ENCODE peak calls at places on chromosomes 4 and X, in nine cellular contexts. One of them, this sample, is unnamed.

GRCh38 chr4:36427696-36428095 is 146.3 kb downstream of the DTHD1 start:
- ATAC-seq in activated CD8-positive, alpha-beta memory T cell treated with anti-CD3 and anti-CD28 coated beads, Interleukin-2, amount 10 ng/mL, durations not matched to agents 7 days and 5 days: no peak
- ATAC-seq in CD4-positive, CD25-positive, alpha-beta regulatory T cell: no peak
- ATAC-seq in left ventricle myocardium superior: no peak
- ATAC-seq in activated naive CD8-positive, alpha-beta T cell treated with anti-CD3 and anti-CD28 coated beads, Interleukin-2, amount 50 U/mL, for 24 hours: no peak
- ATAC-seq in effector memory CD8-positive, alpha-beta T cell: no peak
- ATAC-seq in HCT116: no peak
- ATAC-seq in A549: no peak
- ATAC-seq in Right ventricle myocardium inferior: no peak
- ATAC-seq in this sample: no peak

GRCh38 chr4:139274790-139275189 is 5.2 kb downstream of the MGARP start:
- ATAC-seq in activated naive CD8-positive, alpha-beta T cell treated with anti-CD3 and anti-CD28 coated beads, Interleukin-2, amount 50 U/mL, for 24 hours: no peak
- ATAC-seq in HCT116: no peak
- ATAC-seq in CD4-positive, CD25-positive, alpha-beta regulatory T cell: no peak
- ATAC-seq in A549: no peak
- ATAC-seq in Right ventricle myocardium inferior: no peak
- ATAC-seq in effector memory CD8-positive, alpha-beta T cell: no peak
- ATAC-seq in left ventricle myocardium superior: no peak
- ATAC-seq in activated CD8-positive, alpha-beta memory T cell treated with anti-CD3 and anti-CD28 coated beads, Interleukin-2, amount 10 ng/mL, durations not matched to agents 7 days and 5 days: no peak
- ATAC-seq in this sample: no peak

GRCh38 chrX:119954374-119954773 is 10.8 kb upstream of the NKAP start:
- ATAC-seq in left ventricle myocardium superior: no peak
- ATAC-seq in HCT116: no peak
- ATAC-seq in activated CD8-positive, alpha-beta memory T cell treated with anti-CD3 and anti-CD28 coated beads, Interleukin-2, amount 10 ng/mL, durations not matched to agents 7 days and 5 days: no peak
- ATAC-seq in A549: no peak
- ATAC-seq in effector memory CD8-positive, alpha-beta T cell: no peak
- ATAC-seq in Right ventricle myocardium inferior: no peak
- ATAC-seq in activated naive CD8-positive, alpha-beta T cell treated with anti-CD3 and anti-CD28 coated beads, Interleukin-2, amount 50 U/mL, for 24 hours: no peak
- ATAC-seq in CD4-positive, CD25-positive, alpha-beta regulatory T cell: no peak
- ATAC-seq in this sample: no peak

GRCh38 chr4:1948892-1949436 is 59.8 kb downstream of the NELFA start:
- ATAC-seq in CD4-positive, CD25-positive, alpha-beta regulatory T cell: no peak
- ATAC-seq in Right ventricle myocardium inferior: no peak
- ATAC-seq in A549: peak; percentile 54
- ATAC-seq in HCT116: peak; percentile 64
- ATAC-seq in activated CD8-positive, alpha-beta memory T cell treated with anti-CD3 and anti-CD28 coated beads, Interleukin-2, amount 10 ng/mL, durations not matched to agents 7 days and 5 days: peak; percentile 20
- ATAC-seq in effector memory CD8-positive, alpha-beta T cell: peak; percentile 70
- ATAC-seq in activated naive CD8-positive, alpha-beta T cell treated with anti-CD3 and anti-CD28 coated beads, Interleukin-2, amount 50 U/mL, for 24 hours: no peak
- ATAC-seq in left ventricle myocardium superior: no peak
- ATAC-seq in this sample: no peak

GRCh38 chrX:132022115-132022862 is 813 bp upstream of the STK26 start:
- ATAC-seq in CD4-positive, CD25-positive, alpha-beta regulatory T cell: no peak
- ATAC-seq in left ventricle myocardium superior: no peak
- ATAC-seq in HCT116: peak; percentile 26
- ATAC-seq in activated CD8-positive, alpha-beta memory T cell treated with anti-CD3 and anti-CD28 coated beads, Interleukin-2, amount 10 ng/mL, durations not matched to agents 7 days and 5 days: no peak
- ATAC-seq in effector memory CD8-positive, alpha-beta T cell: no peak
- ATAC-seq in activated naive CD8-positive, alpha-beta T cell treated with anti-CD3 and anti-CD28 coated beads, Interleukin-2, amount 50 U/mL, for 24 hours: no peak
- ATAC-seq in A549: peak; percentile 38
- ATAC-seq in Right ventricle myocardium inferior: no peak
- ATAC-seq in this sample: no peak

GRCh38 chr4:74490736-74491135 is 45.8 kb downstream of the AREG start:
- ATAC-seq in A549: no peak
- ATAC-seq in activated naive CD8-positive, alpha-beta T cell treated with anti-CD3 and anti-CD28 coated beads, Interleukin-2, amount 50 U/mL, for 24 hours: no peak
- ATAC-seq in Right ventricle myocardium inferior: no peak
- ATAC-seq in activated CD8-positive, alpha-beta memory T cell treated with anti-CD3 and anti-CD28 coated beads, Interleukin-2, amount 10 ng/mL, durations not matched to agents 7 days and 5 days: no peak
- ATAC-seq in CD4-positive, CD25-positive, alpha-beta regulatory T cell: no peak
- ATAC-seq in HCT116: no peak
- ATAC-seq in left ventricle myocardium superior: no peak
- ATAC-seq in effector memory CD8-positive, alpha-beta T cell: no peak
- ATAC-seq in this sample: no peak

GRCh38 chrX:44731160-44731559 is 112.7 kb upstream of the DUSP21 start:
- ATAC-seq in Right ventricle myocardium inferior: no peak
- ATAC-seq in A549: no peak
- ATAC-seq in HCT116: no peak
- ATAC-seq in activated naive CD8-positive, alpha-beta T cell treated with anti-CD3 and anti-CD28 coated beads, Interleukin-2, amount 50 U/mL, for 24 hours: no peak
- ATAC-seq in activated CD8-positive, alpha-beta memory T cell treated with anti-CD3 and anti-CD28 coated beads, Interleukin-2, amount 10 ng/mL, durations not matched to agents 7 days and 5 days: no peak
- ATAC-seq in CD4-positive, CD25-positive, alpha-beta regulatory T cell: no peak
- ATAC-seq in left ventricle myocardium superior: no peak
- ATAC-seq in effector memory CD8-positive, alpha-beta T cell: no peak
- ATAC-seq in this sample: no peak

GRCh38 chr4:87497586-87497985 is 31.6 kb downstream of the SPARCL1 start:
- ATAC-seq in Right ventricle myocardium inferior: peak; percentile 36
- ATAC-seq in CD4-positive, CD25-positive, alpha-beta regulatory T cell: no peak
- ATAC-seq in HCT116: no peak
- ATAC-seq in A549: no peak
- ATAC-seq in activated CD8-positive, alpha-beta memory T cell treated with anti-CD3 and anti-CD28 coated beads, Interleukin-2, amount 10 ng/mL, durations not matched to agents 7 days and 5 days: no peak
- ATAC-seq in activated naive CD8-positive, alpha-beta T cell treated with anti-CD3 and anti-CD28 coated beads, Interleukin-2, amount 50 U/mL, for 24 hours: no peak
- ATAC-seq in left ventricle myocardium superior: peak; percentile 56
- ATAC-seq in effector memory CD8-positive, alpha-beta T cell: no peak
- ATAC-seq in this sample: no peak

GRCh38 chrX:77561372-77561771 is 114.2 kb downstream of the FGF16 start:
- ATAC-seq in activated CD8-positive, alpha-beta memory T cell treated with anti-CD3 and anti-CD28 coated beads, Interleukin-2, amount 10 ng/mL, durations not matched to agents 7 days and 5 days: no peak
- ATAC-seq in Right ventricle myocardium inferior: no peak
- ATAC-seq in HCT116: no peak
- ATAC-seq in A549: no peak
- ATAC-seq in left ventricle myocardium superior: no peak
- ATAC-seq in activated naive CD8-positive, alpha-beta T cell treated with anti-CD3 and anti-CD28 coated beads, Interleukin-2, amount 50 U/mL, for 24 hours: no peak
- ATAC-seq in CD4-positive, CD25-positive, alpha-beta regulatory T cell: no peak
- ATAC-seq in effector memory CD8-positive, alpha-beta T cell: no peak
- ATAC-seq in this sample: no peak

GRCh38 chrX:109831326-109831985 is 98.4 kb upstream of the ACSL4 start:
- ATAC-seq in activated naive CD8-positive, alpha-beta T cell treated with anti-CD3 and anti-CD28 coated beads, Interleukin-2, amount 50 U/mL, for 24 hours: no peak
- ATAC-seq in left ventricle myocardium superior: no peak
- ATAC-seq in Right ventricle myocardium inferior: no peak
- ATAC-seq in activated CD8-positive, alpha-beta memory T cell treated with anti-CD3 and anti-CD28 coated beads, Interleukin-2, amount 10 ng/mL, durations not matched to agents 7 days and 5 days: no peak
- ATAC-seq in CD4-positive, CD25-positive, alpha-beta regulatory T cell: no peak
- ATAC-seq in HCT116: no peak
- ATAC-seq in A549: no peak
- ATAC-seq in effector memory CD8-positive, alpha-beta T cell: no peak
- ATAC-seq in this sample: no peak

GRCh38 chr4:153260553-153261306 is 56.5 kb downstream of the TRIM2 start:
- ATAC-seq in left ventricle myocardium superior: no peak
- ATAC-seq in CD4-positive, CD25-positive, alpha-beta regulatory T cell: no peak
- ATAC-seq in Right ventricle myocardium inferior: no peak
- ATAC-seq in A549: no peak
- ATAC-seq in HCT116: no peak
- ATAC-seq in activated naive CD8-positive, alpha-beta T cell treated with anti-CD3 and anti-CD28 coated beads, Interleukin-2, amount 50 U/mL, for 24 hours: no peak
- ATAC-seq in activated CD8-positive, alpha-beta memory T cell treated with anti-CD3 and anti-CD28 coated beads, Interleukin-2, amount 10 ng/mL, durations not matched to agents 7 days and 5 days: no peak
- ATAC-seq in effector memory CD8-positive, alpha-beta T cell: no peak
- ATAC-seq in this sample: no peak

GRCh38 chr4:41072021-41072777 is 142.1 kb downstream of the APBB2 start:
- ATAC-seq in effector memory CD8-positive, alpha-beta T cell: no peak
- ATAC-seq in left ventricle myocardium superior: peak; percentile 27
- ATAC-seq in activated CD8-positive, alpha-beta memory T cell treated with anti-CD3 and anti-CD28 coated beads, Interleukin-2, amount 10 ng/mL, durations not matched to agents 7 days and 5 days: no peak
- ATAC-seq in Right ventricle myocardium inferior: no peak
- ATAC-seq in activated naive CD8-positive, alpha-beta T cell treated with anti-CD3 and anti-CD28 coated beads, Interleukin-2, amount 50 U/mL, for 24 hours: no peak
- ATAC-seq in A549: no peak
- ATAC-seq in HCT116: no peak
- ATAC-seq in CD4-positive, CD25-positive, alpha-beta regulatory T cell: no peak
- ATAC-seq in this sample: no peak

GRCh38 chr4:83606898-83607297 is 71.0 kb downstream of the GPAT3 start:
- ATAC-seq in effector memory CD8-positive, alpha-beta T cell: no peak
- ATAC-seq in activated naive CD8-positive, alpha-beta T cell treated with anti-CD3 and anti-CD28 coated beads, Interleukin-2, amount 50 U/mL, for 24 hours: no peak
- ATAC-seq in left ventricle myocardium superior: peak; percentile 11
- ATAC-seq in Right ventricle myocardium inferior: peak; percentile 5
- ATAC-seq in HCT116: no peak
- ATAC-seq in activated CD8-positive, alpha-beta memory T cell treated with anti-CD3 and anti-CD28 coated beads, Interleukin-2, amount 10 ng/mL, durations not matched to agents 7 days and 5 days: no peak
- ATAC-seq in CD4-positive, CD25-positive, alpha-beta regulatory T cell: no peak
- ATAC-seq in A549: no peak
- ATAC-seq in this sample: no peak

GRCh38 chrX:16335181-16335580 is 167.9 kb downstream of the MAGEB17 start:
- ATAC-seq in HCT116: no peak
- ATAC-seq in A549: no peak
- ATAC-seq in activated naive CD8-positive, alpha-beta T cell treated with anti-CD3 and anti-CD28 coated beads, Interleukin-2, amount 50 U/mL, for 24 hours: peak; percentile 49
- ATAC-seq in CD4-positive, CD25-positive, alpha-beta regulatory T cell: no peak
- ATAC-seq in activated CD8-positive, alpha-beta memory T cell treated with anti-CD3 and anti-CD28 coated beads, Interleukin-2, amount 10 ng/mL, durations not matched to agents 7 days and 5 days: no peak
- ATAC-seq in left ventricle myocardium superior: no peak
- ATAC-seq in effector memory CD8-positive, alpha-beta T cell: no peak
- ATAC-seq in Right ventricle myocardium inferior: no peak
- ATAC-seq in this sample: no peak

GRCh38 chr4:125762537-125762936 is 447.8 kb downstream of the FAT4 start:
- ATAC-seq in activated naive CD8-positive, alpha-beta T cell treated with anti-CD3 and anti-CD28 coated beads, Interleukin-2, amount 50 U/mL, for 24 hours: no peak
- ATAC-seq in HCT116: peak; percentile 70
- ATAC-seq in CD4-positive, CD25-positive, alpha-beta regulatory T cell: no peak
- ATAC-seq in left ventricle myocardium superior: no peak
- ATAC-seq in effector memory CD8-positive, alpha-beta T cell: no peak
- ATAC-seq in A549: no peak
- ATAC-seq in activated CD8-positive, alpha-beta memory T cell treated with anti-CD3 and anti-CD28 coated beads, Interleukin-2, amount 10 ng/mL, durations not matched to agents 7 days and 5 days: no peak
- ATAC-seq in Right ventricle myocardium inferior: no peak
- ATAC-seq in this sample: no peak

GRCh38 chr4:43391084-43391483 is 498.6 kb downstream of the GRXCR1 start:
- ATAC-seq in left ventricle myocardium superior: no peak
- ATAC-seq in effector memory CD8-positive, alpha-beta T cell: no peak
- ATAC-seq in Right ventricle myocardium inferior: no peak
- ATAC-seq in activated naive CD8-positive, alpha-beta T cell treated with anti-CD3 and anti-CD28 coated beads, Interleukin-2, amount 50 U/mL, for 24 hours: no peak
- ATAC-seq in HCT116: no peak
- ATAC-seq in activated CD8-positive, alpha-beta memory T cell treated with anti-CD3 and anti-CD28 coated beads, Interleukin-2, amount 10 ng/mL, durations not matched to agents 7 days and 5 days: no peak
- ATAC-seq in A549: no peak
- ATAC-seq in CD4-positive, CD25-positive, alpha-beta regulatory T cell: no peak
- ATAC-seq in this sample: no peak

GRCh38 chr4:47876784-47877183 is 37.6 kb downstream of the NFXL1 start:
- ATAC-seq in HCT116: no peak
- ATAC-seq in Right ventricle myocardium inferior: no peak
- ATAC-seq in effector memory CD8-positive, alpha-beta T cell: no peak
- ATAC-seq in left ventricle myocardium superior: no peak
- ATAC-seq in CD4-positive, CD25-positive, alpha-beta regulatory T cell: no peak
- ATAC-seq in activated naive CD8-positive, alpha-beta T cell treated with anti-CD3 and anti-CD28 coated beads, Interleukin-2, amount 50 U/mL, for 24 hours: no peak
- ATAC-seq in activated CD8-positive, alpha-beta memory T cell treated with anti-CD3 and anti-CD28 coated beads, Interleukin-2, amount 10 ng/mL, durations not matched to agents 7 days and 5 days: no peak
- ATAC-seq in A549: no peak
- ATAC-seq in this sample: no peak

GRCh38 chrX:100748133-100748532 is 16.2 kb upstream of the SYTL4 start:
- ATAC-seq in activated naive CD8-positive, alpha-beta T cell treated with anti-CD3 and anti-CD28 coated beads, Interleukin-2, amount 50 U/mL, for 24 hours: no peak
- ATAC-seq in A549: peak; percentile 62
- ATAC-seq in left ventricle myocardium superior: no peak
- ATAC-seq in effector memory CD8-positive, alpha-beta T cell: no peak
- ATAC-seq in HCT116: peak; percentile 94
- ATAC-seq in CD4-positive, CD25-positive, alpha-beta regulatory T cell: no peak
- ATAC-seq in Right ventricle myocardium inferior: no peak
- ATAC-seq in activated CD8-positive, alpha-beta memory T cell treated with anti-CD3 and anti-CD28 coated beads, Interleukin-2, amount 10 ng/mL, durations not matched to agents 7 days and 5 days: no peak
- ATAC-seq in this sample: no peak

GRCh38 chr4:79065262-79065661 is 126.0 kb upstream of the PAQR3 start:
- ATAC-seq in HCT116: no peak
- ATAC-seq in A549: no peak
- ATAC-seq in left ventricle myocardium superior: peak; percentile 57
- ATAC-seq in Right ventricle myocardium inferior: peak; percentile 54
- ATAC-seq in activated CD8-positive, alpha-beta memory T cell treated with anti-CD3 and anti-CD28 coated beads, Interleukin-2, amount 10 ng/mL, durations not matched to agents 7 days and 5 days: no peak
- ATAC-seq in CD4-positive, CD25-positive, alpha-beta regulatory T cell: no peak
- ATAC-seq in effector memory CD8-positive, alpha-beta T cell: no peak
- ATAC-seq in activated naive CD8-positive, alpha-beta T cell treated with anti-CD3 and anti-CD28 coated beads, Interleukin-2, amount 50 U/mL, for 24 hours: no peak
- ATAC-seq in this sample: no peak

GRCh38 chrX:48493890-48494364 is 14.9 kb upstream of the PORCN start:
- ATAC-seq in Right ventricle myocardium inferior: no peak
- ATAC-seq in effector memory CD8-positive, alpha-beta T cell: no peak
- ATAC-seq in activated CD8-positive, alpha-beta memory T cell treated with anti-CD3 and anti-CD28 coated beads, Interleukin-2, amount 10 ng/mL, durations not matched to agents 7 days and 5 days: no peak
- ATAC-seq in activated naive CD8-positive, alpha-beta T cell treated with anti-CD3 and anti-CD28 coated beads, Interleukin-2, amount 50 U/mL, for 24 hours: no peak
- ATAC-seq in HCT116: peak; percentile 48
- ATAC-seq in left ventricle myocardium superior: peak; percentile 43
- ATAC-seq in A549: no peak
- ATAC-seq in CD4-positive, CD25-positive, alpha-beta regulatory T cell: no peak
- ATAC-seq in this sample: no peak

GRCh38 chr4:120921456-120922389 is 803 bp downstream of the PRDM5 start:
- ATAC-seq in Right ventricle myocardium inferior: peak; percentile 85
- ATAC-seq in left ventricle myocardium superior: peak; percentile 85
- ATAC-seq in effector memory CD8-positive, alpha-beta T cell: peak; percentile 65
- ATAC-seq in HCT116: peak; percentile 78
- ATAC-seq in CD4-positive, CD25-positive, alpha-beta regulatory T cell: no peak
- ATAC-seq in activated naive CD8-positive, alpha-beta T cell treated with anti-CD3 and anti-CD28 coated beads, Interleukin-2, amount 50 U/mL, for 24 hours: peak; percentile 53
- ATAC-seq in activated CD8-positive, alpha-beta memory T cell treated with anti-CD3 and anti-CD28 coated beads, Interleukin-2, amount 10 ng/mL, durations not matched to agents 7 days and 5 days: peak; percentile 59
- ATAC-seq in A549: peak; percentile 93
- ATAC-seq in this sample: peak; percentile 79

GRCh38 chr4:141575884-141576283 is 60.5 kb upstream of the IL15 start:
- ATAC-seq in Right ventricle myocardium inferior: no peak
- ATAC-seq in CD4-positive, CD25-positive, alpha-beta regulatory T cell: no peak
- ATAC-seq in effector memory CD8-positive, alpha-beta T cell: no peak
- ATAC-seq in A549: no peak
- ATAC-seq in activated CD8-positive, alpha-beta memory T cell treated with anti-CD3 and anti-CD28 coated beads, Interleukin-2, amount 10 ng/mL, durations not matched to agents 7 days and 5 days: no peak
- ATAC-seq in activated naive CD8-positive, alpha-beta T cell treated with anti-CD3 and anti-CD28 coated beads, Interleukin-2, amount 50 U/mL, for 24 hours: no peak
- ATAC-seq in HCT116: no peak
- ATAC-seq in left ventricle myocardium superior: no peak
- ATAC-seq in this sample: no peak

GRCh38 chr4:156762851-156763250 is 208.7 kb downstream of the PDGFC start:
- ATAC-seq in effector memory CD8-positive, alpha-beta T cell: no peak
- ATAC-seq in activated naive CD8-positive, alpha-beta T cell treated with anti-CD3 and anti-CD28 coated beads, Interleukin-2, amount 50 U/mL, for 24 hours: no peak
- ATAC-seq in Right ventricle myocardium inferior: no peak
- ATAC-seq in HCT116: no peak
- ATAC-seq in left ventricle myocardium superior: no peak
- ATAC-seq in A549: no peak
- ATAC-seq in CD4-positive, CD25-positive, alpha-beta regulatory T cell: no peak
- ATAC-seq in activated CD8-positive, alpha-beta memory T cell treated with anti-CD3 and anti-CD28 coated beads, Interleukin-2, amount 10 ng/mL, durations not matched to agents 7 days and 5 days: no peak
- ATAC-seq in this sample: no peak

GRCh38 chrX:10972731-10973130 is 138.4 kb upstream of the HCCS start:
- ATAC-seq in activated CD8-positive, alpha-beta memory T cell treated with anti-CD3 and anti-CD28 coated beads, Interleukin-2, amount 10 ng/mL, durations not matched to agents 7 days and 5 days: no peak
- ATAC-seq in Right ventricle myocardium inferior: no peak
- ATAC-seq in CD4-positive, CD25-positive, alpha-beta regulatory T cell: no peak
- ATAC-seq in A549: no peak
- ATAC-seq in left ventricle myocardium superior: no peak
- ATAC-seq in activated naive CD8-positive, alpha-beta T cell treated with anti-CD3 and anti-CD28 coated beads, Interleukin-2, amount 50 U/mL, for 24 hours: no peak
- ATAC-seq in effector memory CD8-positive, alpha-beta T cell: no peak
- ATAC-seq in HCT116: no peak
- ATAC-seq in this sample: no peak

GRCh38 chr4:156609421-156609820 is 362.2 kb downstream of the PDGFC start:
- ATAC-seq in activated CD8-positive, alpha-beta memory T cell treated with anti-CD3 and anti-CD28 coated beads, Interleukin-2, amount 10 ng/mL, durations not matched to agents 7 days and 5 days: no peak
- ATAC-seq in left ventricle myocardium superior: no peak
- ATAC-seq in effector memory CD8-positive, alpha-beta T cell: no peak
- ATAC-seq in Right ventricle myocardium inferior: no peak
- ATAC-seq in CD4-positive, CD25-positive, alpha-beta regulatory T cell: no peak
- ATAC-seq in A549: no peak
- ATAC-seq in activated naive CD8-positive, alpha-beta T cell treated with anti-CD3 and anti-CD28 coated beads, Interleukin-2, amount 50 U/mL, for 24 hours: no peak
- ATAC-seq in HCT116: no peak
- ATAC-seq in this sample: no peak

GRCh38 chr4:20181926-20182325 is 69.8 kb upstream of the SLIT2 start:
- ATAC-seq in HCT116: no peak
- ATAC-seq in effector memory CD8-positive, alpha-beta T cell: no peak
- ATAC-seq in activated naive CD8-positive, alpha-beta T cell treated with anti-CD3 and anti-CD28 coated beads, Interleukin-2, amount 50 U/mL, for 24 hours: no peak
- ATAC-seq in CD4-positive, CD25-positive, alpha-beta regulatory T cell: no peak
- ATAC-seq in A549: no peak
- ATAC-seq in left ventricle myocardium superior: no peak
- ATAC-seq in Right ventricle myocardium inferior: no peak
- ATAC-seq in activated CD8-positive, alpha-beta memory T cell treated with anti-CD3 and anti-CD28 coated beads, Interleukin-2, amount 10 ng/mL, durations not matched to agents 7 days and 5 days: no peak
- ATAC-seq in this sample: no peak

GRCh38 chrX:135391734-135392133 is 30.0 kb upstream of the SMIM10L2A start:
- ATAC-seq in A549: no peak
- ATAC-seq in HCT116: no peak
- ATAC-seq in Right ventricle myocardium inferior: no peak
- ATAC-seq in activated naive CD8-positive, alpha-beta T cell treated with anti-CD3 and anti-CD28 coated beads, Interleukin-2, amount 50 U/mL, for 24 hours: no peak
- ATAC-seq in effector memory CD8-positive, alpha-beta T cell: no peak
- ATAC-seq in CD4-positive, CD25-positive, alpha-beta regulatory T cell: no peak
- ATAC-seq in activated CD8-positive, alpha-beta memory T cell treated with anti-CD3 and anti-CD28 coated beads, Interleukin-2, amount 10 ng/mL, durations not matched to agents 7 days and 5 days: no peak
- ATAC-seq in left ventricle myocardium superior: no peak
- ATAC-seq in this sample: no peak

GRCh38 chrX:39542316-39542715 is 555.4 kb downstream of the BCOR start:
- ATAC-seq in activated naive CD8-positive, alpha-beta T cell treated with anti-CD3 and anti-CD28 coated beads, Interleukin-2, amount 50 U/mL, for 24 hours: no peak
- ATAC-seq in effector memory CD8-positive, alpha-beta T cell: no peak
- ATAC-seq in activated CD8-positive, alpha-beta memory T cell treated with anti-CD3 and anti-CD28 coated beads, Interleukin-2, amount 10 ng/mL, durations not matched to agents 7 days and 5 days: no peak
- ATAC-seq in left ventricle myocardium superior: no peak
- ATAC-seq in CD4-positive, CD25-positive, alpha-beta regulatory T cell: no peak
- ATAC-seq in HCT116: no peak
- ATAC-seq in Right ventricle myocardium inferior: no peak
- ATAC-seq in A549: no peak
- ATAC-seq in this sample: no peak

GRCh38 chr4:139619644-139620043 is 46.0 kb upstream of the MGST2 start:
- ATAC-seq in activated CD8-positive, alpha-beta memory T cell treated with anti-CD3 and anti-CD28 coated beads, Interleukin-2, amount 10 ng/mL, durations not matched to agents 7 days and 5 days: peak; percentile 51
- ATAC-seq in A549: peak; percentile 62
- ATAC-seq in activated naive CD8-positive, alpha-beta T cell treated with anti-CD3 and anti-CD28 coated beads, Interleukin-2, amount 50 U/mL, for 24 hours: no peak
- ATAC-seq in left ventricle myocardium superior: no peak
- ATAC-seq in HCT116: peak; percentile 82
- ATAC-seq in effector memory CD8-positive, alpha-beta T cell: peak; percentile 49
- ATAC-seq in Right ventricle myocardium inferior: no peak
- ATAC-seq in CD4-positive, CD25-positive, alpha-beta regulatory T cell: peak; percentile 57
- ATAC-seq in this sample: no peak

GRCh38 chrX:30863969-30864368 is 25.1 kb downstream of the TAB3 start:
- ATAC-seq in A549: no peak
- ATAC-seq in Right ventricle myocardium inferior: peak; percentile 62
- ATAC-seq in activated CD8-positive, alpha-beta memory T cell treated with anti-CD3 and anti-CD28 coated beads, Interleukin-2, amount 10 ng/mL, durations not matched to agents 7 days and 5 days: no peak
- ATAC-seq in HCT116: no peak
- ATAC-seq in left ventricle myocardium superior: peak; percentile 80
- ATAC-seq in effector memory CD8-positive, alpha-beta T cell: no peak
- ATAC-seq in activated naive CD8-positive, alpha-beta T cell treated with anti-CD3 and anti-CD28 coated beads, Interleukin-2, amount 50 U/mL, for 24 hours: no peak
- ATAC-seq in CD4-positive, CD25-positive, alpha-beta regulatory T cell: no peak
- ATAC-seq in this sample: peak; percentile 41

GRCh38 chrX:30586516-30586915 is 8.9 kb upstream of the TASL start:
- ATAC-seq in left ventricle myocardium superior: no peak
- ATAC-seq in HCT116: no peak
- ATAC-seq in activated naive CD8-positive, alpha-beta T cell treated with anti-CD3 and anti-CD28 coated beads, Interleukin-2, amount 50 U/mL, for 24 hours: no peak
- ATAC-seq in CD4-positive, CD25-positive, alpha-beta regulatory T cell: no peak
- ATAC-seq in activated CD8-positive, alpha-beta memory T cell treated with anti-CD3 and anti-CD28 coated beads, Interleukin-2, amount 10 ng/mL, durations not matched to agents 7 days and 5 days: no peak
- ATAC-seq in Right ventricle myocardium inferior: no peak
- ATAC-seq in A549: no peak
- ATAC-seq in effector memory CD8-positive, alpha-beta T cell: no peak
- ATAC-seq in this sample: no peak